ENCODE peak calls at places on chromosomes 6 and 20, in eight cellular contexts. S is left lung, G is left ventricle myocardium inferior, Z is tibial nerve, T is GM20000, E is endodermal cell, C is retinal pigment epithelial cell, M is prostate gland. F is an unnamed sample.

GRCh38 chr6:10733151-10733715 is 10.4 kb downstream of the TMEM14C start:
- DNase-seq in S (no peak), G (no peak), Z (no peak), T (no peak), E (no peak), C (no peak), M (no peak), F (no peak)

GRCh38 chr6:18216411-18216810 is 47.9 kb downstream of the DEK start:
- DNase-seq in S (no peak), G (no peak), Z (no peak), T (no peak), E (no peak), C (no peak), M (no peak), F (no peak)

GRCh38 chr6:40954446-40955180 is 84.4 kb downstream of the UNC5CL start:
- DNase-seq in S (no peak), G (no peak), Z (no peak), T (no peak), E (no peak), C (no peak), M (no peak), F (no peak)

GRCh38 chr20:38947931-38948362 is 14.2 kb upstream of the DHX35 start:
- DNase-seq in S (no peak), G (no peak), Z (no peak), T (no peak), E (no peak), C (no peak), M (no peak), F (no peak)

GRCh38 chr6:116205318-116205717 is 48.6 kb downstream of the TSPYL4 start:
- DNase-seq in S (no peak), G (no peak), Z (no peak), T (no peak), E (no peak), C (no peak), M (no peak), F (no peak)

GRCh38 chr6:37517411-37517812 is 17.7 kb upstream of the CCDC167 start:
- DNase-seq in S (no peak), G (no peak), Z (no peak), T (no peak), E (no peak), C (no peak), M (no peak), F (no peak)

GRCh38 chr6:143700684-143701342 is 23.0 kb downstream of the PHACTR2 start:
- DNase-seq in S (no peak), G (no peak), Z (no peak), T (no peak), E (no peak), C (no peak), M (no peak), F (no peak)

GRCh38 chr6:5905431-5906339 is 101.0 kb downstream of the NRN1 start:
- DNase-seq in S (no peak), G (peak), Z (peak), T (no peak), E (no peak), C (peak), M (no peak), F (no peak)

GRCh38 chr6:34144581-34145160 is 1.2 kb downstream of the GRM4 start:
- DNase-seq in S (no peak), G (no peak), Z (no peak), T (no peak), E (peak), C (no peak), M (no peak), F (no peak)

GRCh38 chr6:88211446-88211845 is 45.3 kb upstream of the CNR1 start:
- DNase-seq in S (no peak), G (no peak), Z (no peak), T (no peak), E (no peak), C (no peak), M (no peak), F (no peak)

GRCh38 chr6:138004423-138005287 is 102.6 kb downstream of the PERP start:
- DNase-seq in S (no peak), G (no peak), Z (no peak), T (peak), E (no peak), C (no peak), M (no peak), F (peak)

GRCh38 chr20:50257860-50258259 is 67.2 kb downstream of the CEBPB start:
- DNase-seq in S (no peak), G (no peak), Z (no peak), T (no peak), E (no peak), C (no peak), M (no peak), F (no peak)

GRCh38 chr6:108068182-108068581 is 6.4 kb downstream of the OSTM1 start:
- DNase-seq in S (no peak), G (no peak), Z (no peak), T (no peak), E (no peak), C (no peak), M (no peak), F (no peak)

GRCh38 chr20:3902041-3902440 is 12.9 kb downstream of the PANK2 start:
- DNase-seq in S (no peak), G (no peak), Z (no peak), T (no peak), E (no peak), C (no peak), M (no peak), F (no peak)

GRCh38 chr20:52943185-52943841 is 28.8 kb upstream of the TSHZ2 start:
- DNase-seq in S (no peak), G (no peak), Z (no peak), T (no peak), E (no peak), C (no peak), M (no peak), F (no peak)

GRCh38 chr6:63803371-63803770 is 167.8 kb downstream of the PHF3 start:
- DNase-seq in S (no peak), G (no peak), Z (no peak), T (no peak), E (no peak), C (no peak), M (no peak), F (no peak)

GRCh38 chr6:131597448-131597847 is 24.4 kb downstream of the ARG1 start:
- DNase-seq in S (no peak), G (no peak), Z (no peak), T (peak), E (no peak), C (no peak), M (no peak), F (no peak)

DNA sequence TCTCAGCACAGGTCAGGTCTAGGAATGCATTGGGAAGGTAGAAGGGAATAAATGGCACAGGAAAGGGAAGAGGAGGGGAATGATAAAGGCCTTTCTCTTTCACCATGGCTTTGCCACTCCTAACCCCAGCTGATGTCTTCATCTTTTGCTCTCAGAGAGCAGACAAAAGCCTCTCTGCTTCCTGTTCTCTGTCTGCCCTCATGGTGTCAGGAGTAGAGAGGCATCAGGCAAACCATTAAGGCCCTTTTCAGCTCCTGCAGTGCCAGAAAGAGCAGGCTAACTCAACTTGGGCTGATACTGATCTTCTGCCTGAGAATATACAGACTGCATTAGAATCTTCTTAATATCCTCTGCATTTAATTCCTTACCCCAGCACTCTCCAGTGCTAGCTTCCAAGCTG is 48.0 kb upstream of the STXBP5 start:
- DNase-seq in S (no peak), G (no peak), Z (no peak), T (no peak), E (no peak), C (no peak), M (no peak), F (no peak)
- TF ChIP-seq CTCF in S (no peak), G (no peak), Z (no peak), T (no peak), E (no peak), C (no peak), M (no peak), F (no peak)

GRCh38 chr6:701696-702479 is 8.9 kb upstream of the EXOC2 start:
- DNase-seq in S (peak), G (no peak), Z (no peak), T (no peak), E (peak), C (no peak), M (no peak), F (peak)
- TF ChIP-seq CTCF in S (no peak), G (no peak), Z (no peak), T (no peak), E (peak), C (peak), M (no peak), F (peak)

DNA sequence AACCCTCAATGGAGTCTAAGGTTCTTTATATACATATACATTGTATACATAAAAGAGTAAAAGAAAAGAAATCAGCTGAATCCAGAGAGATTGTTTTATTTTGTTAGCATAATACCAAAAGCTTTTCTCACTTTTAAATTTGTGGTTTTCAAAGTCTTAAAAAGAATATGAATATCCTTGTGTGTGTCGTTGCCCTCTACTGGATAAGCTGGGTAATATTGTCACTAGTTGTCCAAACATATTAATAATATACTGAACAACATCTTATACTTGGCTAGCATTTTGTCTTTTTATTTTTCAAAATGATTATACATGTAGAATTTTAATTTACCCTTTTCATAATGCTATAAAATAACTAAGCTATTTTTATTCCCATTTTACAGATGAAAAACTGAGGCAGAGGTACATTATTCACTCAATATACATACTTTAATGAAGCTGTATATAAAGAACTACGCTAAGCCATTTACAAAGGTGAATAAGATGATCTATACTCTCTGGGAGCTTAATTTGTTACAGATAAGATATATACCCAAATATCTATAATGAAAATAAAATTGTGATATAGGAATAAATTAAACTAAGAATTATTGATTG is 531.7 kb downstream of the TFAP2B start:
- DNase-seq in S (no peak), G (no peak), Z (no peak), T (peak), E (no peak), C (no peak), M (no peak), F (no peak)
- TF ChIP-seq CTCF in S (no peak), G (peak), Z (peak), T (peak), E (peak), C (peak), M (no peak), F (peak)

DNA sequence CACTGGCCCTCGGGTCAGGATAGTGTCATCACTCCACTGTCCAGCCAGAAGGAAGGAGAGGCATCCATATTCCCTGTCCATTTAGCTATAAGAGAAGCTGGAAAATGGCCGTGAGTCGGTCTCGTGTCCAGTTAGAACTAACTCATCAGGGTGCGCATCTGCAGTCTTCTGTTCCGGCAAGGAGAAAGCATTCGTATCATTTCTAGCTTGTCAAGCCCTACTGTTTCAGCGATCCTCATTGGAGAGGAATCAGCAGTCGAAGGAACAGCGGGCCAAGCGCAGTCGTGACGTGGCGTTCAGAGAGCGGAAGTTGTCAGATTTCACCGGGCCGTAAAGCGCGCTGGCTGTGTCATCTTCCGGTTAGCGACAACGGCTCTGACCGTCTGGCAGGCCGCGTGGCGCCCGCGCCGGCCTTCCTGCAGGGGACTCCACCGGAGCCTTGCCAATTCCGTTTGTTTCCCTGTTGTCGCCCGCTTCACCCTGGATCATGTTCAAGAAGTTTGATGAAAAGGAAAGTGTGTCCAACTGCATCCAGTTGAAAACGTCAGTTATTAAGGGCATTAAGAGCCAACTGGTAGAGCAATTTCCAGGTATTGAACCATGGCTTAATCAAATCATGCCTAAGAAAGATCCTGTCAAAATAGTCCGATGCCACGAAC is 32.9 kb downstream of the HM13 start:
- DNase-seq in S (peak), G (peak), Z (peak), T (peak), E (peak), C (peak), M (peak), F (peak)
- TF ChIP-seq CTCF in S (no peak), G (peak), Z (no peak), T (no peak), E (peak), C (no peak), M (no peak), F (no peak)

GRCh38 chr6:7215140-7215539 is 97.9 kb downstream of the SSR1 start:
- DNase-seq in S (no peak), G (no peak), Z (no peak), T (no peak), E (no peak), C (no peak), M (no peak), F (no peak)

GRCh38 chr6:7219310-7219709 is 93.7 kb downstream of the SSR1 start:
- DNase-seq in S (no peak), G (no peak), Z (no peak), T (no peak), E (peak), C (no peak), M (no peak), F (no peak)

GRCh38 chr6:7216941-7217621 is 95.9 kb downstream of the SSR1 start:
- DNase-seq in S (no peak), G (peak), Z (no peak), T (no peak), E (peak), C (peak), M (no peak), F (peak)

GRCh38 chr6:7215798-7216231 is 97.2 kb downstream of the SSR1 start:
- DNase-seq in S (no peak), G (no peak), Z (no peak), T (no peak), E (no peak), C (no peak), M (no peak), F (no peak)

GRCh38 chr6:7218586-7218985 is 94.4 kb downstream of the SSR1 start:
- DNase-seq in S (no peak), G (no peak), Z (no peak), T (no peak), E (no peak), C (no peak), M (no peak), F (no peak)
- TF ChIP-seq CTCF in S (no peak), G (no peak), Z (no peak), T (no peak), E (no peak), C (no peak), M (no peak), F (no peak)

DNA sequence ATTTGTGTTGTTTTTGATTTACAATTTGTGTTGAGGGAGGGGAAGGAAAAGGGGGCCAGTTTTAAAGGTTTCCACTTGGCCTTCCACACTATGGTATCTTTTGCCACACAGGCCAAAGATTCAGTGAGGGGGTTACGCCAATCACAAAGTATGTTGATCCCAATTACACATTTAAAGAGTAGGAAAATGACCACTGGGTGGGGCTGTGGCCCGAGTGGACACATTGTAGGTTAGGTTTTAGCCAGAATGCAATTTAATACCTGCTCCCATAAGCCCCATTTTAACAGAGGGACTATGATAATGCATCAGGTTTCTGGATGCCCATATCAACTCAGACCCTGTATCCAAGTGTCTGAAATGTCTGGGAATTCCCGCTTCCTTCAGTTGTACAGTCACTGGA is 15.6 kb downstream of the VGLL2 start:
- DNase-seq in S (no peak), G (no peak), Z (no peak), T (no peak), E (peak), C (no peak), M (no peak), F (no peak)
- TF ChIP-seq CTCF in S (no peak), G (peak), Z (no peak), T (no peak), E (peak), C (peak), M (no peak), F (no peak)

GRCh38 chr6:168314948-168315347 is 4.6 kb downstream of the DACT2 start:
- DNase-seq in S (no peak), G (no peak), Z (no peak), T (no peak), E (peak), C (no peak), M (peak), F (no peak)
- TF ChIP-seq CTCF in S (no peak), G (peak), Z (no peak), T (no peak), E (peak), C (no peak), M (peak), F (no peak)

F was measured in endothelial cell.